ENCODE peak calls at places on chromosome 12, in ten cellular contexts. U, E, B, W, N, P, S, G, R and X are unnamed samples. For H3K36me3, the result is how much of the 10 kb centered on the place peaks cover.

GRCh38 chr12:12562016-12562483 is 613 bp downstream of the DUSP16 start:
- DNase-seq in U (peak), E (no peak), B (peak), W (peak), N (no peak), P (no peak), S (peak), G (peak), R (peak), X (peak)

GRCh38 chr12:65330341-65330740 is 51.9 kb downstream of the MSRB3 start:
- DNase-seq in U (no peak), E (no peak), B (no peak), W (no peak), N (no peak), P (no peak), S (no peak), G (no peak), R (no peak), X (no peak)

GRCh38 chr12:108801736-108802665 is 55.4 kb downstream of the SSH1 start:
- DNase-seq in U (no peak), E (peak), B (no peak), W (peak), N (no peak), P (no peak), S (no peak), G (no peak), R (peak), X (peak)

GRCh38 chr12:67449591-67450052 is 180.5 kb downstream of the CAND1 start:
- DNase-seq in U (no peak), E (no peak), B (no peak), W (no peak), N (no peak), P (no peak), S (no peak), G (no peak), R (no peak), X (no peak)

GRCh38 chr12:12893438-12893837 is 2.1 kb downstream of the GPRC5A start:
- DNase-seq in U (no peak), E (no peak), B (no peak), W (no peak), N (no peak), P (no peak), S (no peak), G (no peak), R (no peak), X (no peak)

GRCh38 chr12:45704968-45705367 is 24.5 kb upstream of the ARID2 start:
- DNase-seq in U (no peak), E (no peak), B (no peak), W (peak), N (no peak), P (no peak), S (no peak), G (no peak), R (no peak), X (no peak)

GRCh38 chr12:26938660-26939185 is 453 bp downstream of the FGFR1OP2 start:
- DNase-seq in U (no peak), E (no peak), B (no peak), W (no peak), N (peak), P (no peak), S (no peak), G (no peak), R (no peak), X (peak)

GRCh38 chr12:16020034-16020433 is 108.9 kb downstream of the DERA start:
- DNase-seq in U (no peak), E (no peak), B (no peak), W (no peak), N (no peak), P (no peak), S (no peak), G (no peak), R (no peak), X (no peak)

GRCh38 chr12:71045781-71046180 is 112.0 kb downstream of the TSPAN8 start:
- DNase-seq in U (no peak), E (no peak), B (peak), W (no peak), N (no peak), P (no peak), S (no peak), G (no peak), R (no peak), X (no peak)

GRCh38 chr12:26156996-26157395 is 32.2 kb upstream of the BHLHE41 start:
- DNase-seq in U (no peak), E (no peak), B (peak), W (no peak), N (no peak), P (no peak), S (no peak), G (no peak), R (no peak), X (no peak)

GRCh38 chr12:128798543-128799341 is 25.0 kb downstream of the SLC15A4 start:
- DNase-seq in U (no peak), E (peak), B (no peak), W (no peak), N (no peak), P (no peak), S (no peak), G (no peak), R (no peak), X (no peak)

GRCh38 chr12:13120431-13120830 is 17.0 kb upstream of the GSG1 start:
- DNase-seq in U (no peak), E (no peak), B (no peak), W (no peak), N (no peak), P (no peak), S (no peak), G (no peak), R (no peak), X (no peak)

GRCh38 chr12:52121848-52122838 is 42.6 kb downstream of the SMIM41 start:
- DNase-seq in U (peak), E (peak), B (peak), W (peak), N (peak), P (no peak), S (peak), G (peak), R (peak), X (peak)

GRCh38 chr12:62793256-62794217 is 141.4 kb downstream of the PPM1H start:
- DNase-seq in U (peak), E (peak), B (peak), W (peak), N (peak), P (peak), S (peak), G (peak), R (peak), X (peak)

GRCh38 chr12:101696477-101697196 is 803 bp upstream of the CHPT1 start:
- DNase-seq in U (no peak), E (peak), B (peak), W (peak), N (no peak), P (no peak), S (peak), G (no peak), R (peak), X (peak)

GRCh38 chr12:58777815-58778214 is 142.5 kb downstream of the LRIG3 start:
- DNase-seq in U (no peak), E (no peak), B (no peak), W (no peak), N (no peak), P (no peak), S (no peak), G (no peak), R (no peak), X (no peak)

GRCh38 chr12:58787021-58787760 is 133.1 kb downstream of the LRIG3 start:
- DNase-seq in U (no peak), E (no peak), B (no peak), W (no peak), N (no peak), P (no peak), S (no peak), G (no peak), R (no peak), X (no peak)

GRCh38 chr12:58776144-58776543 is 144.2 kb downstream of the LRIG3 start:
- DNase-seq in U (no peak), E (no peak), B (no peak), W (no peak), N (no peak), P (no peak), S (no peak), G (no peak), R (no peak), X (no peak)

GRCh38 chr12:58781609-58782008 is 138.7 kb downstream of the LRIG3 start:
- DNase-seq in U (no peak), E (no peak), B (no peak), W (no peak), N (no peak), P (no peak), S (no peak), G (no peak), R (no peak), X (no peak)
- H3K4me3 ChIP-seq in U (no peak), E (no peak), B (no peak), W (no peak), N (no peak), P (no peak), S (no peak), G (no peak), R (no peak), X (no peak)

GRCh38 chr12:125161712-125162023 is 96.4 kb downstream of the AACS start:
- DNase-seq in U (no peak), E (no peak), B (no peak), W (no peak), N (no peak), P (no peak), S (peak), G (no peak), R (no peak), X (no peak)

GRCh38 chr12:125163148-125163547 is 97.9 kb downstream of the AACS start:
- DNase-seq in U (no peak), E (no peak), B (no peak), W (no peak), N (no peak), P (no peak), S (no peak), G (no peak), R (no peak), X (no peak)

GRCh38 chr12:125162489-125163028 is 97.3 kb downstream of the AACS start:
- DNase-seq in U (no peak), E (no peak), B (no peak), W (no peak), N (no peak), P (no peak), S (no peak), G (no peak), R (no peak), X (no peak)

GRCh38 chr12:125159687-125160086 is 94.5 kb downstream of the AACS start:
- DNase-seq in U (peak), E (no peak), B (no peak), W (no peak), N (no peak), P (no peak), S (no peak), G (no peak), R (peak), X (no peak)

DNA sequence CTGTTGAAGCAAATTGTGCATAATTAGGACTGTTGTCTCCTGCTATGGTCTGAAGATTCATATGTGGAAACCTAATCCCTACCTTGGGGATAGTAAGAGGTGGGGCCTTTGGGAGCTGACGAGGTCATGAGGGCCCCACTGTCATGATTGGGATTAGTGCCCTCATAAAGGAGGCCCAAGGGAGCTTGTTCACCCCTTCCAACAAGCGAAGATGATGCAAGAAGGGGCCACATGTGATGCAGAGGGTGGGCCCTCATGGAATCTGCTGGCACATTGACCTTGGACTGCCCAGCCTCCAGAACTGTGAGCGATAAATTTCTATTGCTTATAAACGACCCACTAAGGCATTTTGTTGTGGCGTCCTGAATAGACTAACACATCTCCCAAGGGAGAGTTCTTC is 95.3 kb downstream of the AACS start:
- DNase-seq in U (no peak), E (no peak), B (no peak), W (no peak), N (no peak), P (no peak), S (no peak), G (no peak), R (no peak), X (no peak)
- H3K36me3 ChIP-seq in U (under half), E (under half), B (under half), W (under half), N (under half), P (under half), S (under half), G (under half), R (under half), X (under half)

GRCh38 chr12:18700254-18700653 is 37.6 kb downstream of the PLCZ1 start:
- DNase-seq in U (no peak), E (no peak), B (peak), W (peak), N (no peak), P (no peak), S (no peak), G (no peak), R (no peak), X (no peak)
- H3K4me3 ChIP-seq in U (no peak), E (no peak), B (no peak), W (no peak), N (no peak), P (no peak), S (no peak), G (no peak), R (no peak), X (no peak)

DNA sequence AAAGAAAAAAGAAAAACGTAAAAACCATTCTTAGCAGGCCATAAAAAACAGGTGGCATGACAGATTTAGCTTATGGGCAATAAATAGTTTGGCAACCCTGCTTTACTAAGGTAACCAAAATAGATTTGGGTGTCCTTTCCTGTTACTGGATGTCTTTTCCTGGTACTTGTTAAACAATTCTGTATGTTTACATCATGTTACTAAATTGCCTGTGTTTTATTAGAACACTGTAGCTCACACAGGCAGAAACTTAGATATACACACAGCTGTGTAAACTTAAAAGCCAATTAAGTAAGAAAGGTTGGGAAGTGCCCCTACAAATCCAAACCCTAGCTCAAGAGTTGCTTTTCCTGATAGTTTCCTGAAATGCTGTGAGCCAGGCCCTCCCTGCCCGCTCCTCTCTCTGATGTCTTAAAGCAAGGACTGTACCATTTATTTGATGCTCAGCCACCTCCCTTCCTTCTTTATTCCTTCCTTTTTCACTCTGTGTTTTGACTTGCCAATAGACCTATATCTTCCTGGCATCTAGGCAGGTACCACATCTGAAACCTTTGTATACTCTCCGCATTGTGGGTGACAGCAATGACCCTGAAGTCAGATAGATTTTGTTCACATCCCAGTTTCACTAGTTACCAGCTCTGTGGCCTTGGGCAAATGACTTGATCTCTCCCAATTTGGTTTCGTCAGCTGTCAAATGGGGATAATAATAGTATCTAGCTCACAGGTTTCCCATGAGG is 3.7 kb upstream of the CAMKK2 start:
- DNase-seq in U (no peak), E (no peak), B (no peak), W (no peak), N (no peak), P (no peak), S (no peak), G (no peak), R (no peak), X (no peak)
- H3K36me3 ChIP-seq in U (under half), E (under half), B (under half), W (under half), N (under half), P (under half), S (under half), G (under half), R (under half), X (under half)

GRCh38 chr12:61521258-61521657 is 738.9 kb upstream of the USP15 start:
- DNase-seq in U (no peak), E (no peak), B (no peak), W (no peak), N (no peak), P (no peak), S (no peak), G (no peak), R (peak), X (no peak)
- H3K4me3 ChIP-seq in U (no peak), E (no peak), B (no peak), W (no peak), N (no peak), P (no peak), S (no peak), G (no peak), R (no peak), X (no peak)

GRCh38 chr12:49750994-49751393 is 9.6 kb downstream of the TMBIM6 start:
- DNase-seq in U (no peak), E (no peak), B (no peak), W (no peak), N (no peak), P (no peak), S (no peak), G (no peak), R (no peak), X (no peak)
- H3K36me3 ChIP-seq in U (half or more), E (under half), B (under half), W (under half), N (under half), P (under half), S (half or more), G (under half), R (under half), X (under half)

GRCh38 chr12:104792570-104792969 is 165.5 kb downstream of the SLC41A2 start:
- DNase-seq in U (no peak), E (no peak), B (peak), W (peak), N (no peak), P (no peak), S (no peak), G (no peak), R (no peak), X (peak)
- H3K4me3 ChIP-seq in U (no peak), E (no peak), B (no peak), W (no peak), N (no peak), P (no peak), S (no peak), G (no peak), R (no peak), X (no peak)

GRCh38 chr12:131738196-131738595 is 27.3 kb downstream of the SFSWAP start:
- DNase-seq in U (no peak), E (no peak), B (no peak), W (no peak), N (no peak), P (no peak), S (no peak), G (no peak), R (no peak), X (no peak)

GRCh38 chr12:131735153-131735456 is 24.2 kb downstream of the SFSWAP start:
- DNase-seq in U (no peak), E (no peak), B (no peak), W (no peak), N (no peak), P (peak), S (no peak), G (no peak), R (peak), X (no peak)

GRCh38 chr12:131735863-131736806 is 25.2 kb downstream of the SFSWAP start:
- DNase-seq in U (no peak), E (no peak), B (no peak), W (no peak), N (no peak), P (no peak), S (no peak), G (no peak), R (peak), X (no peak)

GRCh38 chr12:131737485-131737827 is 26.6 kb downstream of the SFSWAP start:
- DNase-seq in U (no peak), E (no peak), B (no peak), W (no peak), N (no peak), P (no peak), S (no peak), G (no peak), R (peak), X (no peak)

GRCh38 chr12:131736807-131737484 is 26.1 kb downstream of the SFSWAP start:
- DNase-seq in U (no peak), E (no peak), B (no peak), W (no peak), N (no peak), P (peak), S (no peak), G (no peak), R (peak), X (no peak)
- H3K36me3 ChIP-seq in U (half or more), E (under half), B (under half), W (under half), N (under half), P (under half), S (under half), G (half or more), R (under half), X (under half)